ENCODE peak calls at places on chromosomes 16 and 17, in ten cellular contexts. One of them, this sample, is unnamed.

GRCh38 chr16:20614201-20615141 is 38.3 kb upstream of the ACSM2B start:
- DNase-seq in activated CD4-positive, alpha-beta T cell treated with anti-CD3 and anti-CD28 coated beads, Interleukin-2, amount 50 U/mL, for 24 hours: no peak
- DNase-seq in glutamatergic neuron: no peak
- DNase-seq in NCI-H1105: peak; percentile 57
- DNase-seq in EH: no peak
- DNase-seq in H9: no peak
- DNase-seq in DMS53: peak; percentile 14
- DNase-seq in RCC 7860: no peak
- DNase-seq in T-helper 17 cell: no peak
- DNase-seq in effector memory CD8-positive, alpha-beta T cell: no peak
- DNase-seq in this sample: no peak

GRCh38 chr17:11901901-11902300 is 95.4 kb downstream of the ZNF18 start:
- DNase-seq in EH: no peak
- DNase-seq in DMS53: no peak
- DNase-seq in RCC 7860: no peak
- DNase-seq in activated CD4-positive, alpha-beta T cell treated with anti-CD3 and anti-CD28 coated beads, Interleukin-2, amount 50 U/mL, for 24 hours: no peak
- DNase-seq in NCI-H1105: no peak
- DNase-seq in glutamatergic neuron: no peak
- DNase-seq in H9: no peak
- DNase-seq in effector memory CD8-positive, alpha-beta T cell: no peak
- DNase-seq in T-helper 17 cell: no peak
- DNase-seq in this sample: no peak

GRCh38 chr17:41835214-41835799 is 725 bp downstream of the NT5C3B start:
- DNase-seq in EH: peak; percentile 40
- DNase-seq in NCI-H1105: no peak
- DNase-seq in effector memory CD8-positive, alpha-beta T cell: no peak
- DNase-seq in glutamatergic neuron: peak; percentile 31
- DNase-seq in activated CD4-positive, alpha-beta T cell treated with anti-CD3 and anti-CD28 coated beads, Interleukin-2, amount 50 U/mL, for 24 hours: no peak
- DNase-seq in DMS53: no peak
- DNase-seq in T-helper 17 cell: no peak
- DNase-seq in RCC 7860: no peak
- DNase-seq in H9: no peak
- DNase-seq in this sample: no peak

GRCh38 chr17:14308965-14309879 is 8.3 kb downstream of the HS3ST3B1 start:
- DNase-seq in DMS53: no peak
- DNase-seq in effector memory CD8-positive, alpha-beta T cell: peak; percentile 87
- DNase-seq in H9: peak; percentile 100
- DNase-seq in RCC 7860: no peak
- DNase-seq in T-helper 17 cell: peak; percentile 91
- DNase-seq in glutamatergic neuron: peak; percentile 98
- DNase-seq in NCI-H1105: peak; percentile 98
- DNase-seq in activated CD4-positive, alpha-beta T cell treated with anti-CD3 and anti-CD28 coated beads, Interleukin-2, amount 50 U/mL, for 24 hours: peak; percentile 88
- DNase-seq in EH: peak; percentile 93
- DNase-seq in this sample: peak; percentile 88

GRCh38 chr17:10316986-10317834 is 55.6 kb downstream of the MYH13 start:
- DNase-seq in glutamatergic neuron: peak; percentile 78
- DNase-seq in EH: peak; percentile 55
- DNase-seq in T-helper 17 cell: no peak
- DNase-seq in DMS53: peak; percentile 32
- DNase-seq in RCC 7860: no peak
- DNase-seq in activated CD4-positive, alpha-beta T cell treated with anti-CD3 and anti-CD28 coated beads, Interleukin-2, amount 50 U/mL, for 24 hours: no peak
- DNase-seq in NCI-H1105: no peak
- DNase-seq in H9: peak; percentile 83
- DNase-seq in effector memory CD8-positive, alpha-beta T cell: peak; percentile 22
- DNase-seq in this sample: no peak

GRCh38 chr16:21650517-21650916 is 1.9 kb downstream of the IGSF6 start:
- DNase-seq in activated CD4-positive, alpha-beta T cell treated with anti-CD3 and anti-CD28 coated beads, Interleukin-2, amount 50 U/mL, for 24 hours: no peak
- DNase-seq in H9: no peak
- DNase-seq in T-helper 17 cell: no peak
- DNase-seq in EH: no peak
- DNase-seq in NCI-H1105: no peak
- DNase-seq in RCC 7860: no peak
- DNase-seq in effector memory CD8-positive, alpha-beta T cell: no peak
- DNase-seq in DMS53: no peak
- DNase-seq in glutamatergic neuron: no peak
- DNase-seq in this sample: no peak

GRCh38 chr17:81194225-81194760 is 28.3 kb upstream of the AATK start:
- DNase-seq in DMS53: no peak
- DNase-seq in T-helper 17 cell: peak; percentile 8
- DNase-seq in H9: no peak
- DNase-seq in activated CD4-positive, alpha-beta T cell treated with anti-CD3 and anti-CD28 coated beads, Interleukin-2, amount 50 U/mL, for 24 hours: no peak
- DNase-seq in glutamatergic neuron: no peak
- DNase-seq in EH: no peak
- DNase-seq in NCI-H1105: no peak
- DNase-seq in RCC 7860: no peak
- DNase-seq in effector memory CD8-positive, alpha-beta T cell: no peak
- DNase-seq in this sample: no peak

GRCh38 chr17:44608732-44609435 is 47.4 kb upstream of the MEIOC start:
- DNase-seq in RCC 7860: no peak
- DNase-seq in DMS53: peak; percentile 92
- DNase-seq in EH: peak; percentile 41
- DNase-seq in activated CD4-positive, alpha-beta T cell treated with anti-CD3 and anti-CD28 coated beads, Interleukin-2, amount 50 U/mL, for 24 hours: no peak
- DNase-seq in H9: peak; percentile 56
- DNase-seq in T-helper 17 cell: no peak
- DNase-seq in NCI-H1105: no peak
- DNase-seq in glutamatergic neuron: no peak
- DNase-seq in effector memory CD8-positive, alpha-beta T cell: no peak
- DNase-seq in this sample: no peak

GRCh38 chr17:30924341-30924740 is 2.6 kb downstream of the ADAP2 start:
- DNase-seq in glutamatergic neuron: no peak
- DNase-seq in T-helper 17 cell: no peak
- DNase-seq in RCC 7860: no peak
- DNase-seq in EH: no peak
- DNase-seq in H9: no peak
- DNase-seq in activated CD4-positive, alpha-beta T cell treated with anti-CD3 and anti-CD28 coated beads, Interleukin-2, amount 50 U/mL, for 24 hours: no peak
- DNase-seq in effector memory CD8-positive, alpha-beta T cell: no peak
- DNase-seq in NCI-H1105: no peak
- DNase-seq in DMS53: no peak
- DNase-seq in this sample: no peak

GRCh38 chr17:69949931-69950330 is 125.1 kb upstream of the KCNJ16 start:
- DNase-seq in T-helper 17 cell: no peak
- DNase-seq in DMS53: no peak
- DNase-seq in RCC 7860: no peak
- DNase-seq in activated CD4-positive, alpha-beta T cell treated with anti-CD3 and anti-CD28 coated beads, Interleukin-2, amount 50 U/mL, for 24 hours: no peak
- DNase-seq in effector memory CD8-positive, alpha-beta T cell: no peak
- DNase-seq in NCI-H1105: no peak
- DNase-seq in EH: no peak
- DNase-seq in glutamatergic neuron: no peak
- DNase-seq in H9: no peak
- DNase-seq in this sample: no peak

GRCh38 chr16:53952215-53953208 is 248.6 kb downstream of the FTO start:
- DNase-seq in NCI-H1105: no peak
- DNase-seq in T-helper 17 cell: no peak
- DNase-seq in H9: no peak
- DNase-seq in DMS53: peak; percentile 13
- DNase-seq in RCC 7860: peak; percentile 45
- DNase-seq in activated CD4-positive, alpha-beta T cell treated with anti-CD3 and anti-CD28 coated beads, Interleukin-2, amount 50 U/mL, for 24 hours: no peak
- DNase-seq in effector memory CD8-positive, alpha-beta T cell: no peak
- DNase-seq in glutamatergic neuron: no peak
- DNase-seq in EH: peak; percentile 51
- DNase-seq in this sample: no peak

GRCh38 chr16:57185446-57185944 is 344 bp downstream of the PSME3IP1 start:
- DNase-seq in glutamatergic neuron: no peak
- DNase-seq in effector memory CD8-positive, alpha-beta T cell: peak; percentile 34
- DNase-seq in H9: no peak
- DNase-seq in RCC 7860: peak; percentile 53
- DNase-seq in NCI-H1105: no peak
- DNase-seq in EH: peak; percentile 73
- DNase-seq in T-helper 17 cell: no peak
- DNase-seq in activated CD4-positive, alpha-beta T cell treated with anti-CD3 and anti-CD28 coated beads, Interleukin-2, amount 50 U/mL, for 24 hours: peak; percentile 5
- DNase-seq in DMS53: peak; percentile 84
- DNase-seq in this sample: no peak

GRCh38 chr16:79612207-79612606 is 11.7 kb upstream of the MAF start:
- DNase-seq in EH: no peak
- DNase-seq in effector memory CD8-positive, alpha-beta T cell: no peak
- DNase-seq in RCC 7860: peak; percentile 72
- DNase-seq in glutamatergic neuron: no peak
- DNase-seq in activated CD4-positive, alpha-beta T cell treated with anti-CD3 and anti-CD28 coated beads, Interleukin-2, amount 50 U/mL, for 24 hours: no peak
- DNase-seq in H9: no peak
- DNase-seq in NCI-H1105: no peak
- DNase-seq in T-helper 17 cell: no peak
- DNase-seq in DMS53: peak; percentile 9
- DNase-seq in this sample: no peak

GRCh38 chr16:2155091-2156024 is at the start of gene TRAF7:
- DNase-seq in DMS53: peak; percentile 99
- DNase-seq in T-helper 17 cell: peak; percentile 93
- DNase-seq in effector memory CD8-positive, alpha-beta T cell: peak; percentile 95
- DNase-seq in H9: peak; percentile 100
- DNase-seq in activated CD4-positive, alpha-beta T cell treated with anti-CD3 and anti-CD28 coated beads, Interleukin-2, amount 50 U/mL, for 24 hours: peak; percentile 99
- DNase-seq in EH: peak; percentile 100
- DNase-seq in glutamatergic neuron: peak; percentile 96
- DNase-seq in NCI-H1105: peak; percentile 95
- DNase-seq in RCC 7860: peak; percentile 100
- DNase-seq in this sample: peak; percentile 97

GRCh38 chr16:23400387-23400930 is 52.5 kb downstream of the COG7 start:
- DNase-seq in EH: no peak
- DNase-seq in activated CD4-positive, alpha-beta T cell treated with anti-CD3 and anti-CD28 coated beads, Interleukin-2, amount 50 U/mL, for 24 hours: no peak
- DNase-seq in T-helper 17 cell: no peak
- DNase-seq in effector memory CD8-positive, alpha-beta T cell: no peak
- DNase-seq in H9: no peak
- DNase-seq in RCC 7860: no peak
- DNase-seq in glutamatergic neuron: no peak
- DNase-seq in DMS53: no peak
- DNase-seq in NCI-H1105: no peak
- DNase-seq in this sample: no peak

GRCh38 chr16:87186440-87186839 is 130.8 kb downstream of the C16orf95 start:
- DNase-seq in RCC 7860: no peak
- DNase-seq in H9: no peak
- DNase-seq in DMS53: no peak
- DNase-seq in EH: no peak
- DNase-seq in activated CD4-positive, alpha-beta T cell treated with anti-CD3 and anti-CD28 coated beads, Interleukin-2, amount 50 U/mL, for 24 hours: no peak
- DNase-seq in effector memory CD8-positive, alpha-beta T cell: no peak
- DNase-seq in glutamatergic neuron: no peak
- DNase-seq in NCI-H1105: no peak
- DNase-seq in T-helper 17 cell: no peak
- DNase-seq in this sample: no peak

GRCh38 chr17:57943140-57943539 is 12.1 kb downstream of the CUEDC1 start:
- DNase-seq in activated CD4-positive, alpha-beta T cell treated with anti-CD3 and anti-CD28 coated beads, Interleukin-2, amount 50 U/mL, for 24 hours: no peak
- DNase-seq in glutamatergic neuron: no peak
- DNase-seq in H9: no peak
- DNase-seq in RCC 7860: peak; percentile 13
- DNase-seq in T-helper 17 cell: no peak
- DNase-seq in EH: peak; percentile 78
- DNase-seq in NCI-H1105: no peak
- DNase-seq in DMS53: no peak
- DNase-seq in effector memory CD8-positive, alpha-beta T cell: no peak
- DNase-seq in this sample: no peak

GRCh38 chr17:42027540-42027889 is 7.6 kb downstream of the NKIRAS2 start:
- DNase-seq in effector memory CD8-positive, alpha-beta T cell: no peak
- DNase-seq in NCI-H1105: no peak
- DNase-seq in T-helper 17 cell: no peak
- DNase-seq in glutamatergic neuron: no peak
- DNase-seq in DMS53: no peak
- DNase-seq in H9: no peak
- DNase-seq in activated CD4-positive, alpha-beta T cell treated with anti-CD3 and anti-CD28 coated beads, Interleukin-2, amount 50 U/mL, for 24 hours: no peak
- DNase-seq in EH: no peak
- DNase-seq in RCC 7860: no peak
- DNase-seq in this sample: no peak

GRCh38 chr16:73864868-73865267 is 431.7 kb upstream of the PSMD7 start:
- DNase-seq in activated CD4-positive, alpha-beta T cell treated with anti-CD3 and anti-CD28 coated beads, Interleukin-2, amount 50 U/mL, for 24 hours: no peak
- DNase-seq in glutamatergic neuron: no peak
- DNase-seq in effector memory CD8-positive, alpha-beta T cell: no peak
- DNase-seq in H9: no peak
- DNase-seq in DMS53: peak; percentile 45
- DNase-seq in EH: no peak
- DNase-seq in T-helper 17 cell: no peak
- DNase-seq in RCC 7860: no peak
- DNase-seq in NCI-H1105: no peak
- DNase-seq in this sample: no peak

GRCh38 chr17:50328926-50329325 is 17.0 kb upstream of the XYLT2 start:
- DNase-seq in RCC 7860: no peak
- DNase-seq in glutamatergic neuron: no peak
- DNase-seq in T-helper 17 cell: no peak
- DNase-seq in DMS53: no peak
- DNase-seq in EH: no peak
- DNase-seq in H9: no peak
- DNase-seq in effector memory CD8-positive, alpha-beta T cell: no peak
- DNase-seq in activated CD4-positive, alpha-beta T cell treated with anti-CD3 and anti-CD28 coated beads, Interleukin-2, amount 50 U/mL, for 24 hours: no peak
- DNase-seq in NCI-H1105: no peak
- DNase-seq in this sample: no peak

GRCh38 chr17:39828443-39828842 is 35.7 kb downstream of the IKZF3 start:
- DNase-seq in glutamatergic neuron: no peak
- DNase-seq in activated CD4-positive, alpha-beta T cell treated with anti-CD3 and anti-CD28 coated beads, Interleukin-2, amount 50 U/mL, for 24 hours: no peak
- DNase-seq in RCC 7860: no peak
- DNase-seq in T-helper 17 cell: no peak
- DNase-seq in EH: no peak
- DNase-seq in DMS53: no peak
- DNase-seq in NCI-H1105: no peak
- DNase-seq in H9: no peak
- DNase-seq in effector memory CD8-positive, alpha-beta T cell: no peak
- DNase-seq in this sample: no peak

GRCh38 chr17:4229627-4230026 is 34.2 kb downstream of the ANKFY1 start:
- DNase-seq in H9: no peak
- DNase-seq in DMS53: no peak
- DNase-seq in RCC 7860: peak; percentile 78
- DNase-seq in effector memory CD8-positive, alpha-beta T cell: no peak
- DNase-seq in activated CD4-positive, alpha-beta T cell treated with anti-CD3 and anti-CD28 coated beads, Interleukin-2, amount 50 U/mL, for 24 hours: no peak
- DNase-seq in glutamatergic neuron: no peak
- DNase-seq in T-helper 17 cell: no peak
- DNase-seq in EH: peak; percentile 86
- DNase-seq in NCI-H1105: no peak
- DNase-seq in this sample: no peak

GRCh38 chr17:83182620-83183063 is 103.2 kb downstream of the METRNL start:
- DNase-seq in T-helper 17 cell: no peak
- DNase-seq in RCC 7860: no peak
- DNase-seq in EH: no peak
- DNase-seq in effector memory CD8-positive, alpha-beta T cell: no peak
- DNase-seq in glutamatergic neuron: no peak
- DNase-seq in DMS53: no peak
- DNase-seq in NCI-H1105: no peak
- DNase-seq in H9: peak; percentile 30
- DNase-seq in activated CD4-positive, alpha-beta T cell treated with anti-CD3 and anti-CD28 coated beads, Interleukin-2, amount 50 U/mL, for 24 hours: no peak
- DNase-seq in this sample: no peak

GRCh38 chr17:6041261-6041660 is 28.9 kb upstream of the WSCD1 start:
- DNase-seq in activated CD4-positive, alpha-beta T cell treated with anti-CD3 and anti-CD28 coated beads, Interleukin-2, amount 50 U/mL, for 24 hours: no peak
- DNase-seq in EH: no peak
- DNase-seq in effector memory CD8-positive, alpha-beta T cell: no peak
- DNase-seq in NCI-H1105: no peak
- DNase-seq in DMS53: no peak
- DNase-seq in T-helper 17 cell: no peak
- DNase-seq in glutamatergic neuron: no peak
- DNase-seq in H9: no peak
- DNase-seq in RCC 7860: no peak
- DNase-seq in this sample: no peak

GRCh38 chr16:60367739-60368138 is 1633.6 kb upstream of the GOT2 start:
- DNase-seq in effector memory CD8-positive, alpha-beta T cell: no peak
- DNase-seq in glutamatergic neuron: no peak
- DNase-seq in NCI-H1105: no peak
- DNase-seq in activated CD4-positive, alpha-beta T cell treated with anti-CD3 and anti-CD28 coated beads, Interleukin-2, amount 50 U/mL, for 24 hours: no peak
- DNase-seq in DMS53: no peak
- DNase-seq in T-helper 17 cell: no peak
- DNase-seq in H9: no peak
- DNase-seq in RCC 7860: no peak
- DNase-seq in EH: no peak
- DNase-seq in this sample: no peak

GRCh38 chr17:43411820-43412529 is 13.2 kb downstream of the ARL4D start:
- DNase-seq in glutamatergic neuron: no peak
- DNase-seq in activated CD4-positive, alpha-beta T cell treated with anti-CD3 and anti-CD28 coated beads, Interleukin-2, amount 50 U/mL, for 24 hours: no peak
- DNase-seq in EH: no peak
- DNase-seq in effector memory CD8-positive, alpha-beta T cell: no peak
- DNase-seq in RCC 7860: no peak
- DNase-seq in H9: no peak
- DNase-seq in T-helper 17 cell: no peak
- DNase-seq in NCI-H1105: no peak
- DNase-seq in DMS53: no peak
- DNase-seq in this sample: no peak

GRCh38 chr16:57770361-57770760 is 31.9 kb downstream of the KIFC3 start:
- DNase-seq in NCI-H1105: no peak
- DNase-seq in EH: no peak
- DNase-seq in H9: no peak
- DNase-seq in glutamatergic neuron: no peak
- DNase-seq in T-helper 17 cell: no peak
- DNase-seq in activated CD4-positive, alpha-beta T cell treated with anti-CD3 and anti-CD28 coated beads, Interleukin-2, amount 50 U/mL, for 24 hours: no peak
- DNase-seq in DMS53: peak; percentile 95
- DNase-seq in RCC 7860: no peak
- DNase-seq in effector memory CD8-positive, alpha-beta T cell: no peak
- DNase-seq in this sample: no peak

GRCh38 chr16:70470927-70471341 is 16.5 kb downstream of the FCSK start:
- DNase-seq in T-helper 17 cell: no peak
- DNase-seq in effector memory CD8-positive, alpha-beta T cell: no peak
- DNase-seq in NCI-H1105: no peak
- DNase-seq in EH: peak; percentile 30
- DNase-seq in activated CD4-positive, alpha-beta T cell treated with anti-CD3 and anti-CD28 coated beads, Interleukin-2, amount 50 U/mL, for 24 hours: no peak
- DNase-seq in RCC 7860: no peak
- DNase-seq in glutamatergic neuron: peak; percentile 60
- DNase-seq in H9: peak; percentile 75
- DNase-seq in DMS53: peak; percentile 38
- DNase-seq in this sample: no peak